ENCODE peak calls at places on chromosome 20, in six cellular contexts. B is IMR-90; O is upper lobe of right lung; E is GM23338; J is effector memory CD4-positive, alpha-beta T cell; Y is uterus. G is an unnamed sample.

GRCh38 chr20:32189691-32190607 is 17.6 kb downstream of the PLAGL2 start:
- DNase-seq in J (peak), O (peak), E (peak), Y (peak), B (peak), G (peak)

GRCh38 chr20:57663241-57663640 is 43.0 kb upstream of the ZBP1 start:
- DNase-seq in O (peak), E (no peak), Y (peak), B (no peak), J (no peak), G (peak)

GRCh38 chr20:38186788-38187221 is 21.7 kb upstream of the TGM2 start:
- DNase-seq in E (no peak), B (peak), Y (no peak), J (no peak), O (no peak), G (no peak)

GRCh38 chr20:7924692-7925091 is 15.6 kb downstream of the HAO1 start:
- DNase-seq in E (no peak), B (peak), O (no peak), J (no peak), Y (no peak), G (no peak)

GRCh38 chr20:8390500-8390899 is 258.4 kb downstream of the PLCB1 start:
- DNase-seq in E (no peak), O (no peak), J (no peak), Y (no peak), B (no peak), G (no peak)

GRCh38 chr20:4226330-4227084 is 211.1 kb upstream of the RNF24 start:
- DNase-seq in J (no peak), E (no peak), Y (no peak), B (no peak), O (no peak), G (no peak)

GRCh38 chr20:58513580-58514285 is 1.5 kb downstream of the APCDD1L start:
- DNase-seq in J (no peak), Y (no peak), E (no peak), O (no peak), B (no peak), G (no peak)

GRCh38 chr20:58854638-58855471 is 2.3 kb downstream of the GNAS start:
- DNase-seq in E (peak), J (no peak), Y (no peak), O (no peak), B (no peak), G (no peak)

GRCh38 chr20:12171927-12172581 is 254.4 kb downstream of the BTBD3 start:
- DNase-seq in B (peak), O (no peak), Y (peak), J (no peak), E (peak), G (no peak)

GRCh38 chr20:20827992-20828597 is 115.7 kb upstream of the RALGAPA2 start:
- DNase-seq in B (no peak), Y (no peak), J (no peak), E (no peak), O (no peak), G (no peak)

GRCh38 chr20:20829694-20830093 is 117.2 kb upstream of the RALGAPA2 start:
- DNase-seq in E (no peak), O (no peak), J (no peak), Y (no peak), B (no peak), G (no peak)

GRCh38 chr20:20835897-20836296 is 123.5 kb upstream of the RALGAPA2 start:
- DNase-seq in B (no peak), E (no peak), Y (no peak), O (no peak), J (no peak), G (no peak)

GRCh38 chr20:20831794-20832193 is 119.3 kb upstream of the RALGAPA2 start:
- DNase-seq in O (no peak), E (no peak), Y (no peak), J (no peak), B (no peak), G (no peak)

GRCh38 chr20:20832715-20833114 is 120.3 kb upstream of the RALGAPA2 start:
- DNase-seq in J (no peak), B (no peak), E (peak), Y (no peak), O (no peak), G (no peak)
- H3K27ac ChIP-seq in J (no peak), B (no peak), E (no peak), Y (no peak), O (no peak), G (no peak)

GRCh38 chr20:63469713-63470101 is 2.7 kb downstream of the KCNQ2 start:
- DNase-seq in B (no peak), O (no peak), E (no peak), Y (no peak), J (no peak), G (no peak)

GRCh38 chr20:63469019-63469712 is 3.3 kb downstream of the KCNQ2 start:
- DNase-seq in B (no peak), E (no peak), J (no peak), O (no peak), Y (no peak), G (no peak)

GRCh38 chr20:63471719-63472158 is 716 bp downstream of the KCNQ2 start:
- DNase-seq in E (no peak), B (no peak), J (no peak), O (no peak), Y (no peak), G (no peak)

GRCh38 chr20:63471002-63471718 is 1.3 kb downstream of the KCNQ2 start:
- DNase-seq in Y (no peak), J (no peak), B (no peak), E (peak), O (no peak), G (no peak)

GRCh38 chr20:63470410-63470809 is 2.0 kb downstream of the KCNQ2 start:
- DNase-seq in J (no peak), B (no peak), Y (no peak), O (no peak), E (no peak), G (no peak)
- H3K4me3 ChIP-seq in J (no peak), B (no peak), Y (no peak), O (no peak), E (peak), G (no peak)

GRCh38 chr20:47117325-47117724 is 222.7 kb downstream of the EYA2 start:
- DNase-seq in O (no peak), Y (no peak), B (no peak), J (no peak), E (no peak), G (no peak)
- H3K27ac ChIP-seq in O (no peak), Y (peak), B (peak), J (no peak), E (no peak), G (no peak)

DNA sequence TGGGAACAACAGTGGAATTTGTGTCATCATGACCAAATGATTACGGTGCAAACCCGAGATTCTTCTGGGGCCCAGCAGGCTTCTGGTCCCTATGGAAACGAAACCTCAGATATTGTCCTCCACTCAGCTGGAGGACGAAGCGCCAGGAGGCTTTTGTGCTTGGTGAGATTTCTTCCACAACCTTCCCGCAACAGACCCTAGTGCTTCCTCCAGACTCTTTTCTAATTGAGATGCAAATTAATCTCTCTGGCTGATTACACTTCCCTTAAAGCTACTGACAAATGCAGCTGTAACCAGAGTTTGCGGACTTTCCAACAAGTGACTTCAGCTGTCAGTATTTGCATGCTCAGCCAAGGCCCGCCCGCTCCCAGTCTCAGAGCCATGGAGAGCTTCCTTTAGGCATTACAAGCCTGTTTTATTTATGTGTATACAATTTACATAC is 96.0 kb downstream of the INSM1 start:
- DNase-seq in J (no peak), O (no peak), Y (no peak), E (peak), B (no peak), G (no peak)
- H3K4me3 ChIP-seq in J (no peak), O (no peak), Y (no peak), E (peak), B (no peak), G (no peak)

GRCh38 chr20:50129662-50130345 is 16.9 kb upstream of the UBE2V1 start:
- DNase-seq in E (no peak), O (no peak), B (peak), Y (no peak), J (no peak), G (no peak)

GRCh38 chr20:50128520-50128905 is 15.6 kb upstream of the UBE2V1 start:
- DNase-seq in B (no peak), E (no peak), O (no peak), Y (no peak), J (no peak), G (no peak)

GRCh38 chr20:50127587-50128519 is 14.9 kb upstream of the UBE2V1 start:
- DNase-seq in B (no peak), E (no peak), Y (no peak), J (no peak), O (no peak), G (no peak)

GRCh38 chr20:50124496-50124895 is 11.5 kb upstream of the UBE2V1 start:
- DNase-seq in O (no peak), E (no peak), B (no peak), Y (no peak), J (no peak), G (peak)

DNA sequence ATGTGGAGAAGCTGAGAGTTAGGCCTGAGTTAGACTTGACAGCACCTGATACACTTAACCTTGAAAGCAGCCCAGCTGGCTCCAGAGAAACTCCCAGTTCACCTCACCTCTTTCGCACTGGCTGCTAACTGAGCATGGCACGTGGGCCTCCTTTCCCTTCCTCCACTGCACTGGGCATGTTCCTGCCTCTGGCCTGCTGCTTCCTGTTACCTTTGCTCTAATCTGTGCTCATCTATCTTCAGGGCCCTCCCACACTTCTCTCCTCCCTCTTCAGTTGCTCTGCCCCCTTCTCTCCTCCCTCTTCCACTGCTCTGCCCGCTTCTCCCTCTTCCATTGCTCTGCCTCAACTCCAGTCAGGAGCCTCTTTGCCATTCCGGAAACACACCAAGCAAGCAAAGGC is 13.7 kb upstream of the UBE2V1 start:
- DNase-seq in J (no peak), B (no peak), E (no peak), Y (no peak), O (no peak), G (peak)
- H3K27ac ChIP-seq in J (no peak), B (no peak), E (no peak), Y (no peak), O (no peak), G (no peak)

GRCh38 chr20:43776691-43777090 is 49.9 kb upstream of the GTSF1L start:
- DNase-seq in Y (no peak), O (peak), J (no peak), B (peak), E (no peak), G (no peak)

GRCh38 chr20:43778375-43778774 is 51.6 kb upstream of the GTSF1L start:
- DNase-seq in B (no peak), Y (no peak), O (peak), J (no peak), E (no peak), G (no peak)

GRCh38 chr20:43786885-43787284 is 60.1 kb upstream of the GTSF1L start:
- DNase-seq in B (no peak), Y (no peak), E (no peak), O (peak), J (no peak), G (no peak)

DNA sequence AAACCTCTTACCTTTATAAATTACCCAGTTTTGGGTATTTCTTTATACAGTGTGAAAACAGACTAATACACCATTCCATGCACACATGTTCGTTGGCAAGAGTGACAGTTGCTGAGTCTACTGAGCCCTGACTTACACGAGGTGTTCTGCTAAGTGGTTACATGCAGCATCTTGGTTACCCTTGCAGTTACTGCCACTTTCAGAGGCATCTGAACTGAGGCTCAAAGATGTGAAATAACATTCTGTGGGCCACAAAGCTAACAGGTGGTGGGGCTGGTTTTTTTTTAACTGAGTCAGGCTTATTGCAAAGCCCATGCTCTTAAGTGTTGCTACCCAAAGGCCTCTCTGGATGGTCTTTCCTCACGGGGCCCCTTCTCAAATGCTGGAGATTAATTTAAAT is 54.4 kb upstream of the GTSF1L start:
- DNase-seq in O (no peak), Y (no peak), B (no peak), E (no peak), J (no peak), G (no peak)
- H3K4me3 ChIP-seq in O (no peak), Y (no peak), B (no peak), E (no peak), J (no peak), G (no peak)

DNA sequence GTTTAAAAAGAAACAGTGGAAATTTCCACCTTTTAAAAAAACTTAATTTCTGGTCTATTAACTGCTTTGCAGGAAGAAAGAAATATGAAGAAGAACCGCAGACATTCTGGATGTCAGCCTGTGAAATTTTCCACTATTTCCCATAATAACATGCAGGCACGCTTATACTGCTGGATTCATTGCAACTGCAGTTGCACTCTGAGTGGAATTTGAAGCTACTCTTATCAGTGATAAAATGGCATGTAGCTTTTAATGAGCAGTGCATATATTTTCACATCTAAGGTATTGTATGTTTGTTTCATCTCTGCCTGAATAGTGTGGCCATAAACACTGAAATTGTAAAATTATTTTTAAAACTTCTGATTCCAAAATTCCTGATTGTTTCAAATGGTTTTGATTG is 28.2 kb downstream of the NCOA3 start:
- DNase-seq in B (peak), O (no peak), J (no peak), Y (no peak), E (no peak), G (no peak)
- H3K27ac ChIP-seq in B (no peak), O (no peak), J (no peak), Y (no peak), E (no peak), G (no peak)

DNA sequence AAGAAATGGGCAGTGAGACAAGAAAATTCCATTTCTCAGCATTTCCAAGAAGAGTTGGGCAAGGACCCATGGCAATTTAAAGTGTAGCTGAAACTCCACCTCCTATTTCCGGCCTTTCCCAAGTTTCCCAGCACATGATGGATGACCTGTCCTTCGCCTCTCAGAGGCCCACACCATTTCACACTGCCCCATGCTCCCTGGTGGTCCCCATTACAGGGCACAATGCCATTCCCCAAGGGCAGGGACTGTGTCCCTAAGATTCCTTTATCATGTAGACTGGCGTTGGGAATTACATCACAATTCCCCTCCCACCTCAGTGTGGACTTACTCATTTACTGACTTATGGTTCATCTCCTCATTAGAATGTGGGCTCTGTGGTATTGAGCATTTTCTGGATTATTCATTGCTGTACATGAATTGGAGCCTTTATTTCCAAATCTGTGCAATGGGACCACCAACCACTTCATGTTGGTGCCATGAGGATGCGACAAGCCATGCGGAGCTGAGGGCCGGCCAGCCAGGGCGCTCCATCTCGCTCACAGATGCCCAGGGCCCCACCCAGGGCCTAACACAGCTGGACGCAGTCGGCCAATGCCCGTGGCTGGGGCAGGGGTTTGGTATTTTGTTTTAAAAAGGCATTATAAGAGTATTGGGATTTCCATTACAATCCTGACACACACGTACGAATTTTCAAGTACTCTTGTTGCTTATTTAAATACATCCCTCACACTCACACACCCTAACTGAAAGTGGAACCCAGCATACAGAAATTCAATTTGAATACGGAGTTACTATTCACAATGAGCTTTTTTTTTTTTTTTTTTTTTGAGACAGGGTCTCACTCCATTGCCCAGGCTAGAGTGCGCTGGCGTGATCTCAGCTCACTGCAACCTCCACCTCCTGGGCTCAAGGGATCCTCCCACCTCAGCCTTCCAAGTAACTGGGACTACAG is 5.4 kb downstream of the ACSS1 start:
- DNase-seq in Y (peak), O (peak), E (no peak), J (no peak), B (no peak), G (peak)
- H3K4me3 ChIP-seq in Y (no peak), O (no peak), E (no peak), J (no peak), B (no peak), G (no peak)

GRCh38 chr20:44746367-44747165 is 901 bp downstream of the KCNK15 start:
- DNase-seq in Y (no peak), B (no peak), J (no peak), O (no peak), E (peak), G (no peak)

GRCh38 chr20:44743916-44744655 is 1.6 kb upstream of the KCNK15 start:
- DNase-seq in E (no peak), O (no peak), Y (no peak), B (no peak), J (no peak), G (no peak)

GRCh38 chr20:44745122-44745521 is 543 bp upstream of the KCNK15 start:
- DNase-seq in Y (no peak), J (no peak), E (no peak), O (no peak), B (no peak), G (no peak)

GRCh38 chr20:44747166-44748004 is 1.7 kb downstream of the KCNK15 start:
- DNase-seq in E (peak), Y (peak), J (no peak), O (peak), B (peak), G (no peak)

DNA sequence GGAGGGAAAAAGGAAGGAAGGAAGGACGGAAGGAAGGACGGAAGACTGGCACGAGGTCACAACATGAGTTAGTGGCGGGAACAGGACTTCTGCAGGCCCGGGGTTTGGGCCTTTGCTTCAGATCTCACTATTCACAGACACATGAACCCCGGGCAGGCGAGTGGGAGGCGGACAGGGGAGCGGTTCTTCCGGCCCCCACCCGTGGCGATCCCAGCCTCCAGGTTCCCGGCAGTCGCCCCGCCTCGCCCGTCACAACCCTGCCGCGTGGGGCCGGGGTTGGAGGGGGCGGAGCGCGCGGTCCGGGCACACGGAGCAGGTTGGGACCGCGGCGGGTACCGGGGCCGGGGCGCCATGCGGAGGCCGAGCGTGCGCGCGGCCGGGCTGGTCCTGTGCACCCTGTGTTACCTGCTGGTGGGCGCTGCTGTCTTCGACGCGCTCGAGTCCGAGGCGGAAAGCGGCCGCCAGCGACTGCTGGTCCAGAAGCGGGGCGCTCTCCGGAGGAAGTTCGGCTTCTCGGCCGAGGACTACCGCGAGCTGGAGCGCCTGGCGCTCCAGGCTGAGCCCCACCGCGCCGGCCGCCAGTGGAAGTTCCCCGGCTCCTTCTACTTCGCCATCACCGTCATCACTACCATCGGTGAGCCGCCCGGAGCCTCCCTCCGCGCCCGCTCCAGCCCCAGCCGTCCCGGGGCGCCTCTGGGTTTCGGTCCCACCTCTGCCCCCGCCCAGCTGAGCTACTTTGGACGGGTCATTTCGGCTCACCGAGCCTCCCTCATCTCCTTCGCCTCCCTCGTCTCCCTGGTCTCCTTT is at the start of gene KCNK15:
- DNase-seq in Y (peak), B (peak), E (peak), J (no peak), O (peak), G (no peak)
- H3K27ac ChIP-seq in Y (peak), B (no peak), E (no peak), J (no peak), O (no peak), G (no peak)